ENCODE peak calls at places on chromosomes 3 and 15, in six cellular contexts. O is colonic mucosa; L is ovary; M is GM23248; G is right cardiac atrium; A is CD4-positive, alpha-beta memory T cell. J is an unnamed sample.

GRCh38 chr3:47577583-47578118 is 1.0 kb downstream of the CSPG5 start:
- DNase-seq in O (peak; percentile 20), L (no peak), M (peak; percentile 34), G (peak; percentile 58), A (no peak), J (peak; percentile 53)

GRCh38 chr15:23424111-23424904 is 22.7 kb downstream of the GOLGA6L2 start:
- DNase-seq in O (no peak), L (no peak), M (no peak), G (no peak), A (no peak), J (peak; percentile 44)

GRCh38 chr15:36497903-36498302 is 81.5 kb upstream of the CDIN1 start:
- DNase-seq in O (no peak), L (no peak), M (no peak), G (no peak), A (no peak), J (no peak)

GRCh38 chr3:53040361-53040820 is 5.5 kb downstream of the SFMBT1 start:
- DNase-seq in O (no peak), L (no peak), M (peak; percentile 71), G (no peak), A (no peak), J (no peak)

GRCh38 chr3:188269040-188269439 is 115.1 kb downstream of the LPP start:
- DNase-seq in O (no peak), L (no peak), M (no peak), G (no peak), A (no peak), J (no peak)

GRCh38 chr3:133962879-133963278 is 66.8 kb downstream of the SLCO2A1 start:
- DNase-seq in O (no peak), L (no peak), M (peak; percentile 92), G (no peak), A (no peak), J (peak; percentile 57)

GRCh38 chr15:78599189-78599588 is 21.6 kb downstream of the CHRNA3 start:
- DNase-seq in O (no peak), L (no peak), M (peak; percentile 11), G (no peak), A (no peak), J (no peak)

GRCh38 chr3:46370784-46371183 is at the start of gene CCR5:
- DNase-seq in O (no peak), L (no peak), M (no peak), G (no peak), A (peak; percentile 67), J (no peak)

GRCh38 chr15:86591158-86591557 is 511.5 kb downstream of the AGBL1 start:
- DNase-seq in O (no peak), L (no peak), M (no peak), G (no peak), A (no peak), J (no peak)

GRCh38 chr15:80201256-80202015 is 48.6 kb downstream of the FAH start:
- DNase-seq in O (no peak), L (no peak), M (no peak), G (no peak), A (no peak), J (no peak)

GRCh38 chr15:89492934-89493631 is 3.3 kb downstream of the RHCG start:
- DNase-seq in O (no peak), L (no peak), M (no peak), G (no peak), A (no peak), J (no peak)

GRCh38 chr15:100686725-100687488 is 84.5 kb downstream of the ASB7 start:
- DNase-seq in O (no peak), L (no peak), M (peak; percentile 88), G (no peak), A (no peak), J (no peak)

GRCh38 chr3:186320862-186321568 is 41.0 kb downstream of the DGKG start:
- DNase-seq in O (no peak), L (no peak), M (peak; percentile 41), G (no peak), A (no peak), J (no peak)

GRCh38 chr15:70093481-70094309 is 4.0 kb downstream of the TLE3 start:
- DNase-seq in O (peak; percentile 81), L (no peak), M (peak; percentile 56), G (no peak), A (no peak), J (no peak)

GRCh38 chr3:13687409-13687989 is 138.6 kb downstream of the FBLN2 start:
- DNase-seq in O (no peak), L (no peak), M (no peak), G (no peak), A (no peak), J (no peak)

GRCh38 chr3:177338697-177339219 is 141.5 kb upstream of the TBL1XR1 start:
- DNase-seq in O (peak; percentile 71), L (no peak), M (peak; percentile 47), G (peak; percentile 45), A (no peak), J (no peak)

GRCh38 chr3:56115698-56116097 is 352.6 kb downstream of the ERC2 start:
- DNase-seq in O (no peak), L (no peak), M (no peak), G (no peak), A (no peak), J (no peak)

GRCh38 chr15:65209701-65210643 is 1.3 kb downstream of the CILP start:
- DNase-seq in O (no peak), L (no peak), M (peak; percentile 17), G (peak; percentile 56), A (no peak), J (no peak)

GRCh38 chr3:109257269-109257668 is 59.0 kb downstream of the DPPA2 start:
- DNase-seq in O (no peak), L (no peak), M (peak; percentile 18), G (no peak), A (no peak), J (no peak)
- H3K4me3 ChIP-seq in O (no peak overlapping the region), L (no peak overlapping the region), M (no peak overlapping the region), G (no peak overlapping the region), A (no peak overlapping the region), J (no peak overlapping the region)

GRCh38 chr3:9408546-9408945 is 11.1 kb downstream of the SETD5 start:
- DNase-seq in O (no peak), L (no peak), M (no peak), G (no peak), A (no peak), J (no peak)
- H3K4me1 ChIP-seq in O (peaks cover 7% of the 10 kb centered on the region), L (peaks cover 20% of the 10 kb centered on the region), M (peaks cover 32% of the 10 kb centered on the region), G (peaks cover 2% of the 10 kb centered on the region), A (peaks cover 88% of the 10 kb centered on the region), J (peaks cover 8% of the 10 kb centered on the region)

DNA sequence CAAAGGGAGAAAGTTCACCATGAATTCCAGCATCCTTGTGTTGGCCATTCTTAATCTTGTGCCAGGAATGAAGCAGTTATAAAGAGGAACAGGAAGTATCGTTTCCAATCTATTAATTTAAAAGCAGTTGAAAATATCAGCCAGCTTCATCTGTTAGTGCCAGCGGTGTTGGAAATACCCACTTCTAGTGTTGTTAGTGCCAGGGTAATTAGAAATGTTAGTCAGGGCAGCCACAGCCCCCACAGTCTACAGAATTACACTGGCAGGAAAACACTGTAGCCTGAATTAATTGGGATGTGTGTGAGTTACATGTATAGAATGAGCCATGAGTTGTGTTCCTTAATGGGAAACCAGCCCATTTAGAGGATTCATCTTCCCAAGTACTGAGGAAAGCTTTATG is 127.8 kb downstream of the GHSR start:
- DNase-seq in O (no peak), L (no peak), M (peak; percentile 33), G (no peak), A (no peak), J (no peak)
- H3K27ac ChIP-seq in O (no peak overlapping the region), L (no peak overlapping the region), M (peak overlapping the region; percentile 90), G (peak overlapping the region; percentile 46), A (no peak overlapping the region), J (peak overlapping the region; percentile 99)

GRCh38 chr3:150411971-150412370 is 3.9 kb downstream of the TSC22D2 start:
- DNase-seq in O (no peak), L (no peak), M (peak; percentile 44), G (no peak), A (peak; percentile 20), J (no peak)

GRCh38 chr3:150412599-150413069 is 4.5 kb downstream of the TSC22D2 start:
- DNase-seq in O (no peak), L (no peak), M (peak; percentile 90), G (no peak), A (no peak), J (no peak)

GRCh38 chr3:150410311-150411105 is 2.4 kb downstream of the TSC22D2 start:
- DNase-seq in O (peak; percentile 51), L (no peak), M (peak; percentile 61), G (peak; percentile 78), A (peak; percentile 56), J (peak; percentile 67)

GRCh38 chr3:150409527-150410310 is 1.6 kb downstream of the TSC22D2 start:
- DNase-seq in O (peak; percentile 75), L (peak; percentile 64), M (peak; percentile 82), G (peak; percentile 90), A (peak; percentile 80), J (peak; percentile 87)

GRCh38 chr3:150411106-150411460 is 3.0 kb downstream of the TSC22D2 start:
- DNase-seq in O (no peak), L (no peak), M (no peak), G (no peak), A (no peak), J (no peak)
- H3K4me3 ChIP-seq in O (peak overlapping the region; percentile 97), L (peak overlapping the region; percentile 78), M (peak overlapping the region; percentile 81), G (peak overlapping the region; percentile 86), A (peak overlapping the region; percentile 93), J (peak overlapping the region; percentile 78)

GRCh38 chr15:51244366-51244977 is 93.9 kb downstream of the CYP19A1 start:
- DNase-seq in O (no peak), L (no peak), M (no peak), G (no peak), A (no peak), J (no peak)
- H3K4me1 ChIP-seq in O (no peaks in the 10 kb centered on the region), L (peaks cover 3% of the 10 kb centered on the region), M (peaks cover 13% of the 10 kb centered on the region), G (no peaks in the 10 kb centered on the region), A (no peaks in the 10 kb centered on the region), J (no peaks in the 10 kb centered on the region)

DNA sequence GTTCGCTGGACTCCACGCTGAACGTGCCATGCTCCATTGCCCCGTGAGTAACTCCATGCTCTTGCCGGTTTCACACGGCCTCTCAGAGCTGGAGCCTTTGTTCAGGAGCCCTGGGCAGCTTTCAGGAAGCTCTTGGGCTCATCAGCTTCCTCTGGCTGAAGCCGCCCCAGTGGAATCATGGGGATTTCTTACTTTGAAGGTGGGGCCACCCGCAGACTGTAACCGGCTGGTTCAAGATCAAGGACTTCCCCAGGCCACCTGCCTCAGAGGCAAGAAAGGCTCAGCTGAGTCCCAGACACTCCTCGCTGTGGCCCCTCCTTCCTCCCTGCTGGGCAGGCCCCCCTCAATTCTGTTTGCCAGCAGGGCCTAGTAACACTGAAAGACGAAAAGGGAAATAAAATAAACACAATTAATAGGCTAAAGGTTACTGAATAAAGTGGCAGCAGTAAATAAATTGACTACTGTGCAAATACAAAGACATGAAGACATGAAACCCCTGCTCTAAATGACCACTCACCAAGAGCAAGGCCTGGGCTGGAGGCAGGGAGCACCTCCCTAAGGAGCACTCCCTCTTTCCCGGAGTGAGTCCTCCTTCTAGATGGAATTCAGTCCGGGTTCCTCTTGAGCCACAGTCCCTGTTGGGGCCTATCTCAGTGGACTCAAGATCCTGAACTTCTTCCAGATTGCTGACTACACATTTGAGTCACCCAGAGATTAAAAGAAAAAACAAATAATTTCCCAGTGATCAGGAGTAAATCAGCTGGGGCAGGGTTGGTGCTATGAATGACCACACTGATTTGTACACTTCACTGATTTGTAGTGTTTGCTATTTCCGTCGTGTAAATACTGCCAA is 51.0 kb downstream of the ZDHHC19 start:
- DNase-seq in O (peak; percentile 69), L (no peak), M (peak; percentile 80), G (no peak), A (no peak), J (peak; percentile 76)
- H3K27ac ChIP-seq in O (no peak overlapping the region), L (no peak overlapping the region), M (no peak overlapping the region), G (no peak overlapping the region), A (no peak overlapping the region), J (no peak overlapping the region)

J was measured in aorta.